ENCODE peak calls at places on chromosomes 12 and 14, in ten cellular contexts. E is NB4, N is breast epithelium, C is A549, X is HCT116, G is ovary, V is lower leg skin, A is right lobe of liver, P is body of pancreas, T is uterus. U is an unnamed sample.

GRCh38 chr12:69024413-69024812 is 91.4 kb upstream of the CPM start:
- DNase-seq in E (no peak), N (no peak), C (peak; percentile 67), X (peak; percentile 64), G (no peak), V (peak; percentile 83), A (peak; percentile 95), P (peak; percentile 74), T (no peak), U (no peak)

GRCh38 chr14:92728781-92729364 is 19.6 kb downstream of the LGMN start:
- DNase-seq in E (peak; percentile 32), N (no peak), C (no peak), X (no peak), G (no peak), V (peak; percentile 35), A (no peak), P (peak; percentile 26), T (no peak), U (peak; percentile 47)

GRCh38 chr14:94541234-94541975 is 19.8 kb upstream of the SERPINA4 start:
- DNase-seq in E (no peak), N (no peak), C (no peak), X (no peak), G (no peak), V (no peak), A (no peak), P (no peak), T (no peak), U (no peak)

GRCh38 chr12:68250454-68250853 is 3.0 kb downstream of the IL22 start:
- DNase-seq in E (no peak), N (no peak), C (no peak), X (no peak), G (no peak), V (no peak), A (no peak), P (no peak), T (no peak), U (no peak)

GRCh38 chr12:90909069-90909676 is 45.8 kb downstream of the CCER1 start:
- DNase-seq in E (peak; percentile 37), N (no peak), C (peak; percentile 28), X (peak; percentile 38), G (no peak), V (no peak), A (no peak), P (peak; percentile 17), T (no peak), U (no peak)

GRCh38 chr12:15984963-15985362 is 73.8 kb downstream of the DERA start:
- DNase-seq in E (no peak), N (no peak), C (no peak), X (no peak), G (no peak), V (no peak), A (no peak), P (no peak), T (no peak), U (no peak)

GRCh38 chr14:52150162-52150561 is 81.3 kb upstream of the NID2 start:
- DNase-seq in E (no peak), N (no peak), C (no peak), X (no peak), G (no peak), V (no peak), A (no peak), P (no peak), T (no peak), U (no peak)

GRCh38 chr12:128966411-128966810 is 113.1 kb downstream of the GLT1D1 start:
- DNase-seq in E (no peak), N (no peak), C (no peak), X (no peak), G (no peak), V (no peak), A (no peak), P (no peak), T (no peak), U (no peak)

GRCh38 chr14:68551045-68551683 is 241.7 kb downstream of the ZFP36L1 start:
- DNase-seq in E (no peak), N (no peak), C (no peak), X (no peak), G (no peak), V (no peak), A (no peak), P (no peak), T (no peak), U (no peak)

GRCh38 chr14:55706893-55707292 is 126.9 kb downstream of the KTN1 start:
- DNase-seq in E (no peak), N (no peak), C (no peak), X (no peak), G (no peak), V (no peak), A (no peak), P (no peak), T (no peak), U (no peak)

GRCh38 chr12:62403031-62403430 is 63.6 kb upstream of the MON2 start:
- DNase-seq in E (no peak), N (no peak), C (no peak), X (no peak), G (no peak), V (no peak), A (no peak), P (no peak), T (no peak), U (no peak)

GRCh38 chr12:96906849-96907664 is at the start of gene NEDD1:
- DNase-seq in E (peak; percentile 94), N (peak; percentile 71), C (peak; percentile 75), X (peak; percentile 45), G (peak; percentile 90), V (peak; percentile 68), A (peak; percentile 90), P (peak; percentile 87), T (peak; percentile 86), U (peak; percentile 91)
- TF ChIP-seq POLR2A in E (peak; percentile 77), N (peak; percentile 28), C (peak; percentile 74), X (peak; percentile 69), G (peak; percentile 59), V (no peak), A (peak; percentile 75), P (peak; percentile 72), T (peak; percentile 82), U (peak; percentile 80)

GRCh38 chr14:50562841-50563240 is 2.9 kb downstream of the ATL1 start:
- DNase-seq in E (no peak), N (no peak), C (no peak), X (no peak), G (no peak), V (no peak), A (no peak), P (no peak), T (no peak), U (no peak)

GRCh38 chr14:50559990-50560928 is at the start of gene ATL1:
- DNase-seq in E (peak; percentile 91), N (peak; percentile 77), C (peak; percentile 48), X (peak; percentile 29), G (peak; percentile 75), V (peak; percentile 58), A (peak; percentile 63), P (peak; percentile 79), T (peak; percentile 73), U (peak; percentile 69)

GRCh38 chr14:50560929-50561280 is 960 bp downstream of the ATL1 start:
- DNase-seq in E (peak; percentile 91), N (peak; percentile 81), C (peak; percentile 26), X (no peak), G (peak; percentile 82), V (peak; percentile 78), A (peak; percentile 64), P (peak; percentile 80), T (peak; percentile 84), U (peak; percentile 18)
- TF ChIP-seq POLR2A in E (no peak), N (peak; percentile 21), C (peak; percentile 33), X (peak; percentile 21), G (peak; percentile 68), V (no peak), A (no peak), P (no peak), T (peak; percentile 28), U (no peak)

DNA sequence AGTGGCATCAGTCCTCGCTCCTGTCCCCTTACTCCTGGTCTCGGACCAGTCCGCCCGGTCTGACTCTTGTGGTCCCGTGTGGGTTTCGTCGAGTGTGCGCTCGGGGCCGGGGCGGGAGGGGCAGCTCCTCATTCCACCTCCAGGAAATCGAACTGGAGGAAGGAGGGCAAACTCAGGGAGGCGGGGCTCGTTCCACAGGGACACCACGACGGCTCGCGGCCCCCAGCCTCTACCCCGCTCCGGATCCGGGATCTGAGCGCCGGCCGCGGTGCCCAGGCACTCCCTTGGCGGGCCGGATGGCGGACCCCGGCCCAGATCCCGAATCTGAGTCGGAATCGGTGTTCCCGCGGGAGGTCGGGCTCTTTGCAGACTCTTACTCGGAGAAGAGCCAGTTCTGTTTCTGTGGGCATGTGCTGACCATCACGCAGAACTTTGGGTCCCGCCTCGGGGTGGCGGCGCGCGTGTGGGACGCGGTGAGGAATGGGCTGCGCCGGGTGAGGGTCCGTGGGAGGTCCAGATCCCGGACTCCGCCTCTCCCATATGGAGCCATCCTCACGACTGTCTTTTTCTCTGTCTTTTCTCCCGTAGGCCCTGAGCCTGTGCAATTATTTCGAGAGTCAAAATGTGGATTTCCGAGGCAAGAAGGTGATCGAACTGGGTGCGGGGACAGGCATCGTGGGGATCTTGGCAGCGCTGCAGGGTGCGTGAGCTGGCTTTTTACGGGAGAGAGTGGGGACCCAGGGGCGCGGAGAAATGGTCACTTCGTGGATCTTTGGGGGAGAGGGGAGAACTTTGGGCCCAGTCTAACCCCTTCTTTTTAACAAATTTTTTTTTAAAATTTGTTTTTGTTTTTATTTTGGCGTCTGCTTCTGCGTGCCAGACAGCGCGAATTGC is at the start of gene EEF1AKMT3:
- DNase-seq in E (peak; percentile 84), N (peak; percentile 71), C (peak; percentile 71), X (no peak), G (peak; percentile 75), V (peak; percentile 53), A (peak; percentile 74), P (peak; percentile 81), T (peak; percentile 63), U (peak; percentile 55)
- TF ChIP-seq POLR2A in E (no peak), N (no peak), C (peak; percentile 2), X (no peak), G (no peak), V (no peak), A (no peak), P (peak; percentile 23), T (no peak), U (peak; percentile 41)

DNA sequence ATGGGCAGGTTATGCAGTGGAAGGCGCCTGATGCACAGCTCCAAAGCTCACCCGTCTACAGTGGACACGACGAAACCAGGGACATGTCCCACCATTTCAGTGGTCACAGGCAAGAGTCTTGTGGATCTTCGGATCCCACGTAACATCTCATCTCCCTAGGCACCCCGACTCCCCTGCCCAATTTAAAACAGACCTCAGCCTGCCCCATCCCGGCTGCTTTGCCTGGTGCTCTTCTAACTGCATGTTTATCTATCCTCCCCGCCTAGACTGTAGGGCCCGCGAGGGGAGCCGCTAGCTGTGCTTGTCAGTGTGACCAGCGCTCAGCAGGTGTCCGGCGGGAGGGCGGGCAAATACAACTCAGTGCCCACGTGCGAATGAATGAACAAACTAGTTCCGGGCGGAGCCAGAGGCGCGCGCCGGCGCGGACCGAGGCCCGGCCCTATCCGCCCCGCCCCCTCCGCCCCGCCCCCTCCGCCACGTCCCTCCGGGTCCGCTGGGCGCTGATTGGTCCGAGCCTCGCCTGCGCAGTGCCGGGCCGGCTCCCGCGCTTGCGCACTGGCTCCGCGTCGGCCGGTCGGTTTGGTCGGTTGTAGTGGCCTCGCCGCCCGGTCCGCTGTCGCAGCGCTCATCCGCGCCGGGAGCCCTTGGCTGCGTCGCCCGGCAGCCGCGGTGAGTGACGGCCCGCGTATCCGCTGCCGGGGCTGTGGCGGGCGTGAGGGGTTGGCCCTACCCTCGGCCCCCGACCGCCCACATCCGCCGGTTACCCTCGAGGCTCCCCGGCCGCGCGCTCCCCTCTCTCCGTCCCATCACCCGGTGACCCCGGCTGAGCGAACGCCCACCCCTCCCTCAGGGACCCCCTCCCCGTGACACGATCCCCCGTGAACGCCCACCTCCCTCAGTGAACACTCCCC is 60.1 kb downstream of the DDX51 start:
- DNase-seq in E (peak; percentile 98), N (peak; percentile 92), C (peak; percentile 97), X (peak; percentile 76), G (peak; percentile 92), V (peak; percentile 77), A (peak; percentile 95), P (peak; percentile 93), T (peak; percentile 91), U (peak; percentile 94)
- TF ChIP-seq POLR2A in E (peak; percentile 93), N (peak; percentile 27), C (peak; percentile 99), X (peak; percentile 81), G (peak; percentile 92), V (no peak), A (peak; percentile 92), P (peak; percentile 60), T (peak; percentile 95), U (peak; percentile 71)